ENCODE peak calls at places on chromosomes 4 and X, in seven cellular contexts. One of them, this sample, is unnamed.

GRCh38 chr4:87038837-87039715 is 104.3 kb downstream of the AFF1 start:
- ATAC-seq in activated naive CD8-positive, alpha-beta T cell treated with anti-CD3 and anti-CD28 coated beads, Interleukin-2, amount 10 ng/mL, durations not matched to agents 7 days and 5 days: no peak
- ATAC-seq in CD8-positive, alpha-beta T cell: no peak
- ATAC-seq in A549: peak; percentile 96
- ATAC-seq in upper lobe of right lung: peak; percentile 80
- ATAC-seq in left cardiac atrium: peak; percentile 87
- ATAC-seq in left ventricle myocardium superior: peak; percentile 72
- ATAC-seq in this sample: peak; percentile 89

GRCh38 chrX:55801811-55802210 is 84.3 kb downstream of the RRAGB start:
- ATAC-seq in activated naive CD8-positive, alpha-beta T cell treated with anti-CD3 and anti-CD28 coated beads, Interleukin-2, amount 10 ng/mL, durations not matched to agents 7 days and 5 days: no peak
- ATAC-seq in upper lobe of right lung: no peak
- ATAC-seq in CD8-positive, alpha-beta T cell: no peak
- ATAC-seq in A549: no peak
- ATAC-seq in left ventricle myocardium superior: no peak
- ATAC-seq in left cardiac atrium: no peak
- ATAC-seq in this sample: no peak

GRCh38 chr4:69383281-69383680 is 103.0 kb downstream of the UGT2B28 start:
- ATAC-seq in left cardiac atrium: no peak
- ATAC-seq in left ventricle myocardium superior: no peak
- ATAC-seq in A549: no peak
- ATAC-seq in CD8-positive, alpha-beta T cell: no peak
- ATAC-seq in activated naive CD8-positive, alpha-beta T cell treated with anti-CD3 and anti-CD28 coated beads, Interleukin-2, amount 10 ng/mL, durations not matched to agents 7 days and 5 days: no peak
- ATAC-seq in upper lobe of right lung: no peak
- ATAC-seq in this sample: no peak

GRCh38 chr4:52037730-52038108 is 380 bp downstream of the SGCB start:
- ATAC-seq in CD8-positive, alpha-beta T cell: no peak
- ATAC-seq in left cardiac atrium: peak; percentile 75
- ATAC-seq in A549: peak; percentile 82
- ATAC-seq in left ventricle myocardium superior: peak; percentile 80
- ATAC-seq in activated naive CD8-positive, alpha-beta T cell treated with anti-CD3 and anti-CD28 coated beads, Interleukin-2, amount 10 ng/mL, durations not matched to agents 7 days and 5 days: peak; percentile 65
- ATAC-seq in upper lobe of right lung: peak; percentile 65
- ATAC-seq in this sample: peak; percentile 52

GRCh38 chrX:152871260-152871659 is 26.6 kb upstream of the ZNF185 start:
- ATAC-seq in CD8-positive, alpha-beta T cell: no peak
- ATAC-seq in left cardiac atrium: no peak
- ATAC-seq in left ventricle myocardium superior: no peak
- ATAC-seq in upper lobe of right lung: no peak
- ATAC-seq in activated naive CD8-positive, alpha-beta T cell treated with anti-CD3 and anti-CD28 coated beads, Interleukin-2, amount 10 ng/mL, durations not matched to agents 7 days and 5 days: no peak
- ATAC-seq in A549: no peak
- ATAC-seq in this sample: no peak

GRCh38 chrX:28609917-28610613 is 22.8 kb downstream of the IL1RAPL1 start:
- ATAC-seq in left cardiac atrium: no peak
- ATAC-seq in activated naive CD8-positive, alpha-beta T cell treated with anti-CD3 and anti-CD28 coated beads, Interleukin-2, amount 10 ng/mL, durations not matched to agents 7 days and 5 days: no peak
- ATAC-seq in CD8-positive, alpha-beta T cell: no peak
- ATAC-seq in upper lobe of right lung: no peak
- ATAC-seq in A549: no peak
- ATAC-seq in left ventricle myocardium superior: peak; percentile 78
- ATAC-seq in this sample: no peak

GRCh38 chrX:66015152-66015827 is 24.6 kb downstream of the VSIG4 start:
- ATAC-seq in left cardiac atrium: peak; percentile 75
- ATAC-seq in left ventricle myocardium superior: peak; percentile 67
- ATAC-seq in A549: no peak
- ATAC-seq in CD8-positive, alpha-beta T cell: no peak
- ATAC-seq in upper lobe of right lung: peak; percentile 70
- ATAC-seq in activated naive CD8-positive, alpha-beta T cell treated with anti-CD3 and anti-CD28 coated beads, Interleukin-2, amount 10 ng/mL, durations not matched to agents 7 days and 5 days: peak; percentile 40
- ATAC-seq in this sample: peak; percentile 54

GRCh38 chr4:57249083-57249482 is 138.9 kb upstream of the IGFBP7 start:
- ATAC-seq in left ventricle myocardium superior: no peak
- ATAC-seq in activated naive CD8-positive, alpha-beta T cell treated with anti-CD3 and anti-CD28 coated beads, Interleukin-2, amount 10 ng/mL, durations not matched to agents 7 days and 5 days: no peak
- ATAC-seq in CD8-positive, alpha-beta T cell: no peak
- ATAC-seq in A549: no peak
- ATAC-seq in upper lobe of right lung: no peak
- ATAC-seq in left cardiac atrium: no peak
- ATAC-seq in this sample: no peak

GRCh38 chr4:106502106-106502699 is 133.6 kb upstream of the GIMD1 start:
- ATAC-seq in left ventricle myocardium superior: peak; percentile 38
- ATAC-seq in A549: peak; percentile 93
- ATAC-seq in left cardiac atrium: peak; percentile 59
- ATAC-seq in upper lobe of right lung: peak; percentile 84
- ATAC-seq in activated naive CD8-positive, alpha-beta T cell treated with anti-CD3 and anti-CD28 coated beads, Interleukin-2, amount 10 ng/mL, durations not matched to agents 7 days and 5 days: no peak
- ATAC-seq in CD8-positive, alpha-beta T cell: no peak
- ATAC-seq in this sample: no peak

GRCh38 chr4:102860928-102861327 is 7.9 kb upstream of the CISD2 start:
- ATAC-seq in left ventricle myocardium superior: peak; percentile 38
- ATAC-seq in activated naive CD8-positive, alpha-beta T cell treated with anti-CD3 and anti-CD28 coated beads, Interleukin-2, amount 10 ng/mL, durations not matched to agents 7 days and 5 days: no peak
- ATAC-seq in upper lobe of right lung: peak; percentile 51
- ATAC-seq in left cardiac atrium: no peak
- ATAC-seq in CD8-positive, alpha-beta T cell: no peak
- ATAC-seq in A549: no peak
- ATAC-seq in this sample: peak; percentile 31

GRCh38 chr4:25107827-25108516 is 52.3 kb downstream of the SEPSECS start:
- ATAC-seq in left ventricle myocardium superior: peak; percentile 74
- ATAC-seq in left cardiac atrium: peak; percentile 55
- ATAC-seq in CD8-positive, alpha-beta T cell: no peak
- ATAC-seq in A549: no peak
- ATAC-seq in upper lobe of right lung: no peak
- ATAC-seq in activated naive CD8-positive, alpha-beta T cell treated with anti-CD3 and anti-CD28 coated beads, Interleukin-2, amount 10 ng/mL, durations not matched to agents 7 days and 5 days: no peak
- ATAC-seq in this sample: no peak

GRCh38 chr4:48970471-48970921 is 15.6 kb upstream of the CWH43 start:
- ATAC-seq in left cardiac atrium: no peak
- ATAC-seq in left ventricle myocardium superior: no peak
- ATAC-seq in A549: no peak
- ATAC-seq in upper lobe of right lung: no peak
- ATAC-seq in CD8-positive, alpha-beta T cell: no peak
- ATAC-seq in activated naive CD8-positive, alpha-beta T cell treated with anti-CD3 and anti-CD28 coated beads, Interleukin-2, amount 10 ng/mL, durations not matched to agents 7 days and 5 days: no peak
- ATAC-seq in this sample: no peak

GRCh38 chr4:188754372-188755002 is 615.2 kb downstream of the TRIML1 start:
- ATAC-seq in A549: no peak
- ATAC-seq in left ventricle myocardium superior: no peak
- ATAC-seq in upper lobe of right lung: no peak
- ATAC-seq in CD8-positive, alpha-beta T cell: no peak
- ATAC-seq in left cardiac atrium: no peak
- ATAC-seq in activated naive CD8-positive, alpha-beta T cell treated with anti-CD3 and anti-CD28 coated beads, Interleukin-2, amount 10 ng/mL, durations not matched to agents 7 days and 5 days: no peak
- ATAC-seq in this sample: no peak

GRCh38 chr4:57098415-57098814 is 11.8 kb downstream of the IGFBP7 start:
- ATAC-seq in CD8-positive, alpha-beta T cell: no peak
- ATAC-seq in A549: no peak
- ATAC-seq in left ventricle myocardium superior: peak; percentile 19
- ATAC-seq in upper lobe of right lung: no peak
- ATAC-seq in left cardiac atrium: no peak
- ATAC-seq in activated naive CD8-positive, alpha-beta T cell treated with anti-CD3 and anti-CD28 coated beads, Interleukin-2, amount 10 ng/mL, durations not matched to agents 7 days and 5 days: no peak
- ATAC-seq in this sample: no peak

GRCh38 chr4:140116442-140117104 is 37.4 kb downstream of the MAML3 start:
- ATAC-seq in left ventricle myocardium superior: no peak
- ATAC-seq in upper lobe of right lung: peak; percentile 47
- ATAC-seq in left cardiac atrium: no peak
- ATAC-seq in activated naive CD8-positive, alpha-beta T cell treated with anti-CD3 and anti-CD28 coated beads, Interleukin-2, amount 10 ng/mL, durations not matched to agents 7 days and 5 days: peak; percentile 99
- ATAC-seq in A549: peak; percentile 91
- ATAC-seq in CD8-positive, alpha-beta T cell: peak; percentile 92
- ATAC-seq in this sample: no peak

GRCh38 chr4:108366716-108367115 is 198.0 kb upstream of the LEF1 start:
- ATAC-seq in A549: no peak
- ATAC-seq in CD8-positive, alpha-beta T cell: no peak
- ATAC-seq in upper lobe of right lung: no peak
- ATAC-seq in left cardiac atrium: no peak
- ATAC-seq in activated naive CD8-positive, alpha-beta T cell treated with anti-CD3 and anti-CD28 coated beads, Interleukin-2, amount 10 ng/mL, durations not matched to agents 7 days and 5 days: no peak
- ATAC-seq in left ventricle myocardium superior: no peak
- ATAC-seq in this sample: no peak

GRCh38 chrX:46485897-46486296 is 59.3 kb downstream of the ZNF674 start:
- ATAC-seq in left cardiac atrium: no peak
- ATAC-seq in activated naive CD8-positive, alpha-beta T cell treated with anti-CD3 and anti-CD28 coated beads, Interleukin-2, amount 10 ng/mL, durations not matched to agents 7 days and 5 days: no peak
- ATAC-seq in CD8-positive, alpha-beta T cell: no peak
- ATAC-seq in A549: no peak
- ATAC-seq in left ventricle myocardium superior: no peak
- ATAC-seq in upper lobe of right lung: no peak
- ATAC-seq in this sample: no peak

GRCh38 chrX:112851161-112851779 is 10.6 kb upstream of the AMOT start:
- ATAC-seq in A549: no peak
- ATAC-seq in left ventricle myocardium superior: no peak
- ATAC-seq in upper lobe of right lung: no peak
- ATAC-seq in activated naive CD8-positive, alpha-beta T cell treated with anti-CD3 and anti-CD28 coated beads, Interleukin-2, amount 10 ng/mL, durations not matched to agents 7 days and 5 days: peak; percentile 26
- ATAC-seq in CD8-positive, alpha-beta T cell: no peak
- ATAC-seq in left cardiac atrium: no peak
- ATAC-seq in this sample: no peak

GRCh38 chr4:85200106-85200505 is 233.6 kb upstream of the WDFY3 start:
- ATAC-seq in CD8-positive, alpha-beta T cell: no peak
- ATAC-seq in A549: no peak
- ATAC-seq in left cardiac atrium: no peak
- ATAC-seq in upper lobe of right lung: no peak
- ATAC-seq in activated naive CD8-positive, alpha-beta T cell treated with anti-CD3 and anti-CD28 coated beads, Interleukin-2, amount 10 ng/mL, durations not matched to agents 7 days and 5 days: no peak
- ATAC-seq in left ventricle myocardium superior: no peak
- ATAC-seq in this sample: no peak

GRCh38 chrX:154991039-154991438 is 31.5 kb downstream of the F8 start:
- ATAC-seq in left cardiac atrium: no peak
- ATAC-seq in activated naive CD8-positive, alpha-beta T cell treated with anti-CD3 and anti-CD28 coated beads, Interleukin-2, amount 10 ng/mL, durations not matched to agents 7 days and 5 days: no peak
- ATAC-seq in A549: no peak
- ATAC-seq in left ventricle myocardium superior: no peak
- ATAC-seq in CD8-positive, alpha-beta T cell: no peak
- ATAC-seq in upper lobe of right lung: no peak
- ATAC-seq in this sample: no peak

GRCh38 chr4:54315561-54315960 is 86.5 kb downstream of the PDGFRA start:
- ATAC-seq in left ventricle myocardium superior: no peak
- ATAC-seq in left cardiac atrium: no peak
- ATAC-seq in activated naive CD8-positive, alpha-beta T cell treated with anti-CD3 and anti-CD28 coated beads, Interleukin-2, amount 10 ng/mL, durations not matched to agents 7 days and 5 days: peak; percentile 33
- ATAC-seq in upper lobe of right lung: peak; percentile 62
- ATAC-seq in A549: no peak
- ATAC-seq in CD8-positive, alpha-beta T cell: no peak
- ATAC-seq in this sample: no peak

GRCh38 chr4:57094482-57095223 is 15.5 kb downstream of the IGFBP7 start:
- ATAC-seq in upper lobe of right lung: no peak
- ATAC-seq in left cardiac atrium: no peak
- ATAC-seq in activated naive CD8-positive, alpha-beta T cell treated with anti-CD3 and anti-CD28 coated beads, Interleukin-2, amount 10 ng/mL, durations not matched to agents 7 days and 5 days: no peak
- ATAC-seq in left ventricle myocardium superior: no peak
- ATAC-seq in A549: peak; percentile 78
- ATAC-seq in CD8-positive, alpha-beta T cell: no peak
- ATAC-seq in this sample: no peak

GRCh38 chr4:4651811-4652609 is 110.2 kb upstream of the STX18 start:
- ATAC-seq in upper lobe of right lung: no peak
- ATAC-seq in A549: no peak
- ATAC-seq in left cardiac atrium: no peak
- ATAC-seq in activated naive CD8-positive, alpha-beta T cell treated with anti-CD3 and anti-CD28 coated beads, Interleukin-2, amount 10 ng/mL, durations not matched to agents 7 days and 5 days: no peak
- ATAC-seq in left ventricle myocardium superior: no peak
- ATAC-seq in CD8-positive, alpha-beta T cell: no peak
- ATAC-seq in this sample: no peak

GRCh38 chr4:1099684-1100335 is 13.6 kb downstream of the RNF212 start:
- ATAC-seq in CD8-positive, alpha-beta T cell: no peak
- ATAC-seq in left cardiac atrium: no peak
- ATAC-seq in A549: no peak
- ATAC-seq in left ventricle myocardium superior: no peak
- ATAC-seq in upper lobe of right lung: no peak
- ATAC-seq in activated naive CD8-positive, alpha-beta T cell treated with anti-CD3 and anti-CD28 coated beads, Interleukin-2, amount 10 ng/mL, durations not matched to agents 7 days and 5 days: no peak
- ATAC-seq in this sample: no peak

GRCh38 chr4:156931267-156931666 is 40.3 kb downstream of the PDGFC start:
- ATAC-seq in left cardiac atrium: no peak
- ATAC-seq in upper lobe of right lung: peak; percentile 88
- ATAC-seq in activated naive CD8-positive, alpha-beta T cell treated with anti-CD3 and anti-CD28 coated beads, Interleukin-2, amount 10 ng/mL, durations not matched to agents 7 days and 5 days: no peak
- ATAC-seq in left ventricle myocardium superior: no peak
- ATAC-seq in A549: peak; percentile 67
- ATAC-seq in CD8-positive, alpha-beta T cell: no peak
- ATAC-seq in this sample: no peak

GRCh38 chr4:38368612-38369011 is 295.4 kb upstream of the KLF3 start:
- ATAC-seq in upper lobe of right lung: no peak
- ATAC-seq in CD8-positive, alpha-beta T cell: no peak
- ATAC-seq in left cardiac atrium: no peak
- ATAC-seq in left ventricle myocardium superior: no peak
- ATAC-seq in A549: no peak
- ATAC-seq in activated naive CD8-positive, alpha-beta T cell treated with anti-CD3 and anti-CD28 coated beads, Interleukin-2, amount 10 ng/mL, durations not matched to agents 7 days and 5 days: no peak
- ATAC-seq in this sample: no peak

GRCh38 chr4:153064571-153064970 is 128.4 kb downstream of the FHDC1 start:
- ATAC-seq in activated naive CD8-positive, alpha-beta T cell treated with anti-CD3 and anti-CD28 coated beads, Interleukin-2, amount 10 ng/mL, durations not matched to agents 7 days and 5 days: no peak
- ATAC-seq in left ventricle myocardium superior: no peak
- ATAC-seq in A549: no peak
- ATAC-seq in left cardiac atrium: no peak
- ATAC-seq in upper lobe of right lung: no peak
- ATAC-seq in CD8-positive, alpha-beta T cell: no peak
- ATAC-seq in this sample: peak; percentile 36

GRCh38 chr4:107721436-107722090 is 1.5 kb upstream of the PAPSS1 start:
- ATAC-seq in activated naive CD8-positive, alpha-beta T cell treated with anti-CD3 and anti-CD28 coated beads, Interleukin-2, amount 10 ng/mL, durations not matched to agents 7 days and 5 days: no peak
- ATAC-seq in left ventricle myocardium superior: no peak
- ATAC-seq in A549: no peak
- ATAC-seq in CD8-positive, alpha-beta T cell: no peak
- ATAC-seq in upper lobe of right lung: no peak
- ATAC-seq in left cardiac atrium: no peak
- ATAC-seq in this sample: no peak

GRCh38 chr4:70925899-70926635 is 23.9 kb downstream of the MOB1B start:
- ATAC-seq in activated naive CD8-positive, alpha-beta T cell treated with anti-CD3 and anti-CD28 coated beads, Interleukin-2, amount 10 ng/mL, durations not matched to agents 7 days and 5 days: peak; percentile 78
- ATAC-seq in upper lobe of right lung: peak; percentile 57
- ATAC-seq in left cardiac atrium: no peak
- ATAC-seq in A549: no peak
- ATAC-seq in CD8-positive, alpha-beta T cell: no peak
- ATAC-seq in left ventricle myocardium superior: peak; percentile 13
- ATAC-seq in this sample: no peak

GRCh38 chr4:152073738-152074137 is 312.9 kb upstream of the GATB start:
- ATAC-seq in activated naive CD8-positive, alpha-beta T cell treated with anti-CD3 and anti-CD28 coated beads, Interleukin-2, amount 10 ng/mL, durations not matched to agents 7 days and 5 days: no peak
- ATAC-seq in A549: no peak
- ATAC-seq in CD8-positive, alpha-beta T cell: no peak
- ATAC-seq in left ventricle myocardium superior: peak; percentile 42
- ATAC-seq in left cardiac atrium: peak; percentile 34
- ATAC-seq in upper lobe of right lung: peak; percentile 89
- ATAC-seq in this sample: no peak

GRCh38 chr4:140777894-140778293 is 21.7 kb upstream of the TBC1D9 start:
- ATAC-seq in left cardiac atrium: no peak
- ATAC-seq in upper lobe of right lung: no peak
- ATAC-seq in CD8-positive, alpha-beta T cell: no peak
- ATAC-seq in activated naive CD8-positive, alpha-beta T cell treated with anti-CD3 and anti-CD28 coated beads, Interleukin-2, amount 10 ng/mL, durations not matched to agents 7 days and 5 days: no peak
- ATAC-seq in left ventricle myocardium superior: no peak
- ATAC-seq in A549: no peak
- ATAC-seq in this sample: no peak

GRCh38 chr4:22515888-22516541 is at the start of gene ADGRA3:
- ATAC-seq in left cardiac atrium: peak; percentile 94
- ATAC-seq in left ventricle myocardium superior: peak; percentile 95
- ATAC-seq in A549: peak; percentile 88
- ATAC-seq in activated naive CD8-positive, alpha-beta T cell treated with anti-CD3 and anti-CD28 coated beads, Interleukin-2, amount 10 ng/mL, durations not matched to agents 7 days and 5 days: peak; percentile 64
- ATAC-seq in CD8-positive, alpha-beta T cell: peak; percentile 51
- ATAC-seq in upper lobe of right lung: peak; percentile 95
- ATAC-seq in this sample: peak; percentile 93

GRCh38 chrX:153944140-153944799 is at the start of gene RENBP:
- ATAC-seq in A549: no peak
- ATAC-seq in left ventricle myocardium superior: peak; percentile 65
- ATAC-seq in left cardiac atrium: peak; percentile 68
- ATAC-seq in CD8-positive, alpha-beta T cell: peak; percentile 45
- ATAC-seq in upper lobe of right lung: peak; percentile 77
- ATAC-seq in activated naive CD8-positive, alpha-beta T cell treated with anti-CD3 and anti-CD28 coated beads, Interleukin-2, amount 10 ng/mL, durations not matched to agents 7 days and 5 days: peak; percentile 25
- ATAC-seq in this sample: no peak

GRCh38 chrX:49277520-49277799 is 7.9 kb downstream of the PPP1R3F start:
- ATAC-seq in CD8-positive, alpha-beta T cell: no peak
- ATAC-seq in A549: no peak
- ATAC-seq in left cardiac atrium: no peak
- ATAC-seq in upper lobe of right lung: no peak
- ATAC-seq in left ventricle myocardium superior: no peak
- ATAC-seq in activated naive CD8-positive, alpha-beta T cell treated with anti-CD3 and anti-CD28 coated beads, Interleukin-2, amount 10 ng/mL, durations not matched to agents 7 days and 5 days: no peak
- ATAC-seq in this sample: no peak

GRCh38 chr4:82437285-82438005 is 7.1 kb downstream of the ENOPH1 start:
- ATAC-seq in upper lobe of right lung: no peak
- ATAC-seq in left ventricle myocardium superior: no peak
- ATAC-seq in CD8-positive, alpha-beta T cell: no peak
- ATAC-seq in A549: no peak
- ATAC-seq in activated naive CD8-positive, alpha-beta T cell treated with anti-CD3 and anti-CD28 coated beads, Interleukin-2, amount 10 ng/mL, durations not matched to agents 7 days and 5 days: no peak
- ATAC-seq in left cardiac atrium: no peak
- ATAC-seq in this sample: no peak

GRCh38 chr4:115454228-115454627 is 340.8 kb upstream of the NDST4 start:
- ATAC-seq in upper lobe of right lung: peak; percentile 74
- ATAC-seq in left ventricle myocardium superior: peak; percentile 32
- ATAC-seq in activated naive CD8-positive, alpha-beta T cell treated with anti-CD3 and anti-CD28 coated beads, Interleukin-2, amount 10 ng/mL, durations not matched to agents 7 days and 5 days: no peak
- ATAC-seq in CD8-positive, alpha-beta T cell: no peak
- ATAC-seq in A549: no peak
- ATAC-seq in left cardiac atrium: no peak
- ATAC-seq in this sample: no peak

GRCh38 chrX:10021461-10022272 is 54.5 kb downstream of the CLDN34 start:
- ATAC-seq in left cardiac atrium: no peak
- ATAC-seq in upper lobe of right lung: peak; percentile 26
- ATAC-seq in A549: peak; percentile 56
- ATAC-seq in CD8-positive, alpha-beta T cell: no peak
- ATAC-seq in activated naive CD8-positive, alpha-beta T cell treated with anti-CD3 and anti-CD28 coated beads, Interleukin-2, amount 10 ng/mL, durations not matched to agents 7 days and 5 days: no peak
- ATAC-seq in left ventricle myocardium superior: peak; percentile 35
- ATAC-seq in this sample: peak; percentile 23

This sample was measured in gastroesophageal sphincter.